ENCODE peak calls at places on chromosomes 7 and 10, in four cellular contexts. J is fibroblast of lung, B is foreskin fibroblast, N is upper lobe of right lung. P is an unnamed sample.

GRCh38 chr10:15461353-15462108 is 90.4 kb upstream of the FAM171A1 start:
- DNase-seq in N (no peak), J (peak), B (peak), P (no peak)

GRCh38 chr10:98879486-98879885 is 356.2 kb downstream of the HPSE2 start:
- DNase-seq in N (no peak), J (no peak), B (peak), P (no peak)

GRCh38 chr7:68622500-68622899 is 975.8 kb upstream of the AUTS2 start:
- DNase-seq in J (no peak), B (no peak), N (no peak), P (no peak)

GRCh38 chr10:22017283-22018020 is 13.9 kb upstream of the DNAJC1 start:
- DNase-seq in J (no peak), N (no peak), B (no peak), P (no peak)

GRCh38 chr10:58041901-58042300 is 225.8 kb downstream of the IPMK start:
- DNase-seq in B (no peak), J (peak), N (no peak), P (no peak)

GRCh38 chr7:108589874-108590273 is 20.2 kb downstream of the DNAJB9 start:
- DNase-seq in J (peak), N (no peak), B (no peak), P (no peak)

GRCh38 chr7:94355389-94355788 is 39.3 kb upstream of the COL1A2 start:
- DNase-seq in J (peak), N (no peak), B (no peak), P (no peak)

GRCh38 chr10:105718207-105718995 is 1077.3 kb downstream of the SORCS3 start:
- DNase-seq in B (no peak), J (no peak), N (no peak), P (no peak)

GRCh38 chr7:150339369-150339768 is 2.1 kb downstream of the RARRES2 start:
- DNase-seq in J (peak), B (no peak), N (no peak), P (no peak)

GRCh38 chr7:45593877-45594276 is 19.7 kb downstream of the ADCY1 start:
- DNase-seq in B (no peak), N (no peak), J (no peak), P (no peak)

GRCh38 chr7:95391761-95392160 is 4.4 kb downstream of the PON3 start:
- DNase-seq in N (no peak), J (no peak), B (no peak), P (no peak)

GRCh38 chr10:121655254-121656142 is 57.3 kb upstream of the FGFR2 start:
- DNase-seq in B (no peak), N (peak), J (no peak), P (no peak)

GRCh38 chr7:39952378-39952777 is 2.3 kb downstream of the CDK13 start:
- DNase-seq in J (peak), N (no peak), B (no peak), P (no peak)

GRCh38 chr10:9339702-9340101 is 1285.2 kb downstream of the GATA3 start:
- DNase-seq in N (no peak), B (no peak), J (no peak), P (no peak)

GRCh38 chr10:97882142-97883091 is 32.8 kb downstream of the GOLGA7B start:
- DNase-seq in N (no peak), J (peak), B (peak), P (peak)

GRCh38 chr7:117279931-117280525 is 42.8 kb downstream of the WNT2 start:
- DNase-seq in B (no peak), N (no peak), J (no peak), P (no peak)

GRCh38 chr7:92841192-92841591 is 4.8 kb upstream of the CDK6 start:
- DNase-seq in J (peak), N (no peak), B (no peak), P (no peak)

GRCh38 chr7:151990567-151990966 is 34.3 kb downstream of the GALNTL5 start:
- DNase-seq in B (no peak), N (no peak), J (peak), P (no peak)

GRCh38 chr7:33243319-33243881 is 114.0 kb downstream of the BBS9 start:
- DNase-seq in N (no peak), J (peak), B (peak), P (peak)

GRCh38 chr7:20331231-20331880 is 656 bp downstream of the ITGB8 start:
- DNase-seq in J (peak), B (no peak), N (peak), P (no peak)

GRCh38 chr7:149125189-149125863 is 798 bp downstream of the ZNF425 start:
- DNase-seq in J (peak), B (no peak), N (no peak), P (no peak)

GRCh38 chr7:6536899-6537298 is 14.4 kb downstream of the GRID2IP start:
- DNase-seq in N (no peak), J (peak), B (no peak), P (no peak)

GRCh38 chr10:34491666-34492065 is 323.4 kb downstream of the PARD3 start:
- DNase-seq in J (peak), N (no peak), B (no peak), P (no peak)

GRCh38 chr7:133693281-133693680 is 433.9 kb upstream of the LRGUK start:
- DNase-seq in J (no peak), B (no peak), N (no peak), P (no peak)

GRCh38 chr7:112184455-112184854 is 21.7 kb downstream of the DOCK4 start:
- DNase-seq in J (no peak), B (no peak), N (no peak), P (no peak)

GRCh38 chr10:131891196-131891928 is 9.4 kb upstream of the PPP2R2D start:
- DNase-seq in N (no peak), B (no peak), J (no peak), P (no peak)

GRCh38 chr10:79292026-79292425 is 55.2 kb upstream of the PPIF start:
- DNase-seq in B (no peak), J (no peak), N (no peak), P (no peak)

GRCh38 chr7:1225462-1226154 is 7.1 kb upstream of the UNCX start:
- DNase-seq in N (no peak), J (no peak), B (no peak), P (no peak)

GRCh38 chr7:1940402-1940786 is 270.3 kb downstream of the ELFN1 start:
- DNase-seq in J (peak), B (no peak), N (peak), P (no peak)

GRCh38 chr7:47778153-47778661 is 170.1 kb downstream of the PKD1L1 start:
- DNase-seq in B (no peak), J (peak), N (no peak), P (no peak)

GRCh38 chr10:43282881-43283280 is 16.0 kb upstream of the RASGEF1A start:
- DNase-seq in J (no peak), B (no peak), N (no peak), P (no peak)

GRCh38 chr10:11825796-11826414 is 2.7 kb downstream of the PROSER2 start:
- DNase-seq in J (no peak), B (no peak), N (no peak), P (no peak)

GRCh38 chr10:2278391-2278790 is 541.1 kb upstream of the ADARB2 start:
- DNase-seq in N (no peak), J (no peak), B (no peak), P (no peak)

GRCh38 chr10:77195101-77195500 is 442.5 kb downstream of the KCNMA1 start:
- DNase-seq in B (peak), N (no peak), J (peak), P (peak)

GRCh38 chr10:38038107-38038931 is 27.8 kb downstream of the ZNF33A start:
- DNase-seq in B (no peak), N (no peak), J (no peak), P (no peak)

GRCh38 chr7:99618726-99619125 is 2.0 kb downstream of the ZSCAN25 start:
- DNase-seq in J (peak), B (peak), N (no peak), P (no peak)

GRCh38 chr7:141013345-141013715 is 1.4 kb downstream of the MRPS33 start:
- DNase-seq in B (no peak), J (no peak), N (no peak), P (no peak)
- H3K4me3 ChIP-seq in B (peak), J (peak), N (no peak), P (no peak)

GRCh38 chr10:70498970-70499828 is 20.6 kb downstream of the PALD1 start:
- DNase-seq in B (no peak), J (no peak), N (no peak), P (no peak)

GRCh38 chr10:70500812-70501301 is 22.3 kb downstream of the PALD1 start:
- DNase-seq in B (no peak), N (no peak), J (no peak), P (no peak)

GRCh38 chr10:70500339-70500738 is 21.8 kb downstream of the PALD1 start:
- DNase-seq in N (no peak), J (no peak), B (no peak), P (no peak)

GRCh38 chr10:70502406-70502805 is 23.8 kb downstream of the PALD1 start:
- DNase-seq in N (no peak), B (no peak), J (peak), P (no peak)

DNA sequence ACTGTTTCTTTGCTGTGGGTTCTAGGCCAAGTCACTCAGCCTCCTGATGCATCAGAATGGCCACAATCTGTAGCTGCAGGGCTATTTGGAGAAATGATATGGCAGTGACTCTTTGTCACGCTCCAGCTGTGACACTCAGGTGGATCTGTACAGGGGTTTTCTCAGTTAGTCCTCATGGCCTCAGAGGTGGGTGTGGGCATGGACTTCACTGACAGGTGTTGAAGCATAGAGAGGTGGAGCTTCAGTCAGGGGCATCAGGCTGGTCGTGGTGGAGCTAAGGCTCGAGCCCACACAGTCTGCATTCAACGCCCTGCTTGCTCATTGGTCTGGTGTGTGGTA is 21.2 kb downstream of the PALD1 start:
- DNase-seq in B (no peak), N (no peak), J (no peak), P (no peak)
- H3K4me3 ChIP-seq in B (no peak), N (no peak), J (no peak), P (no peak)

GRCh38 chr10:133268532-133268931 is 8.1 kb downstream of the ADAM8 start:
- DNase-seq in B (no peak), J (no peak), N (no peak), P (no peak)
- H3K4me3 ChIP-seq in B (no peak), J (no peak), N (no peak), P (no peak)

DNA sequence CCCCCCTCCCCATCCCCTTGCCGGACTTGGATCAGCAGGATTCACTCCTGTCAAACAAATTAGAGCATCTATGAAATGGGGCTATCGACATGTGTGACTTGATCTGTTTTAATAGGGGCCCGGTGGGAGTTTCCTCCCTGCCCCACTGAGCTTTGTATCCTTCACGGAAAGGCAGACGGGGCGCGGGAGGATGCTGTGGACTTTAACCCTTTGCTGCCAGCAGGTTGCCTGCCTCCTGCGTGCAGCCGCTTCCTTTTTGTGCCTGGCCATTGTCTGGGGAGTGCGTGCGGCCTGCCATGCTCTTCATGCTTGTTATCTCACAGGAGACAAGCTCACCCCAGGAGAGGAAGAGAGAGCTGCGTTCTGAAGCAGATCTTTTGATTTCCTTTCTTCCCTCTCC is 512.8 kb upstream of the GALNT17 start:
- DNase-seq in J (no peak), B (no peak), N (no peak), P (no peak)
- H3K4me3 ChIP-seq in J (no peak), B (no peak), N (no peak), P (no peak)

GRCh38 chr10:6162589-6163356 is 40.0 kb upstream of the PFKFB3 start:
- DNase-seq in J (no peak), B (no peak), N (no peak), P (no peak)
- H3K4me3 ChIP-seq in J (peak), B (peak), N (peak), P (peak)

GRCh38 chr10:1063232-1063862 is 7.2 kb downstream of the WDR37 start:
- DNase-seq in J (no peak), B (no peak), N (no peak), P (no peak)

GRCh38 chr10:1064172-1064571 is 8.0 kb downstream of the WDR37 start:
- DNase-seq in N (no peak), B (no peak), J (no peak), P (no peak)

GRCh38 chr10:1058017-1058416 is 1.8 kb downstream of the WDR37 start:
- DNase-seq in B (no peak), N (no peak), J (no peak), P (no peak)

GRCh38 chr10:1059902-1060301 is 3.7 kb downstream of the WDR37 start:
- DNase-seq in N (no peak), J (no peak), B (no peak), P (no peak)

DNA sequence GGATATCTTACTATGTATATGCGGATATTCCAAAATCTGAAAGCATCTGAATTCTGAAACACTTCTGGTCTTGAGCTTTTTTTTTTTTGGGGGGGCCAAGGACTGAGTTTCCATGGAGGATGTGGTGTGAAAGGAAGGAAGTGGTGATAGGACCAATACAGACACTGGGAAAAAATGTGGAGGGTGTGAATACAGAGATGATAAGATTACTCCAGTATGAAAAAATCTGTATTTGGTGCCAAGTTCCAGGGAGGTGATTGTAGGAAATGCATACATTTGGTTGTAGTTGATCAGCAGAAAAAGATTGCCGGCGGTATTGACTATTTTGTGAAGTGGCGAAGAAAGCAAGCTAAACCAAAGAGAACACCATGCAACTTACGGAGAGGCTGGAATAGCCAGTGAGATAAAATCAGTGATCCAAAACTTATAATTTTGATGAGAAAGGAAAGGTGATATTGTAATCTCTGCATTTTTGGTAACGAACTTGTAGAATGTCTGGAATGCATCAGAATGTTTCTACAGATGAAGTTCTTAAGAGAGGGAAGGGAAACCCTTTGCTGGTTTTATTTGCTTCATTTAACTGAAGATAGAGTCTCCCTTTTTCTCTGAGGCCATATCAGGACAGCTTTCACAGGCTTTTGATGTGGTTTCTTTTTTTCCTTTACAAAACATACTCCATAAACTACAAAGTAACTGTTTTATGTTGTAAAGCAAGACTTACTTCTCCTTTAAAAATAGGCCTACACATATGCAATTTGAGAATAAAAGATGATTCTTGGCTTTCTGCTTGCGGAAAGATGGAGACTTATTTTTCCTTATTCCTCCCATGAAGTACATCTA is 6.0 kb downstream of the WDR37 start:
- DNase-seq in B (no peak), J (peak), N (no peak), P (no peak)
- H3K4me3 ChIP-seq in B (no peak), J (no peak), N (no peak), P (no peak)

GRCh38 chr10:73875139-73875475 is 752 bp upstream of the CAMK2G start:
- DNase-seq in N (no peak), B (no peak), J (no peak), P (no peak)
- H3K4me3 ChIP-seq in N (peak), B (peak), J (peak), P (peak)

GRCh38 chr7:156673902-156674301 is 33.3 kb downstream of the RNF32 start:
- DNase-seq in J (no peak), N (no peak), B (no peak), P (no peak)
- H3K4me3 ChIP-seq in J (no peak), N (no peak), B (no peak), P (no peak)

P was measured in skeletal muscle cell.